ENCODE peak calls at places on chromosomes 16 and 17, in four cellular contexts. R is activated T-cell treated with anti-CD3 and anti-CD28 coated beads for 1 hour, B is uterus, C is stomach. G is an unnamed sample.

GRCh38 chr17:1490643-1491405 is 1.7 kb downstream of the MYO1C start:
- DNase-seq in C (peak), B (peak), R (peak), G (peak)

GRCh38 chr16:30382398-30383015 is at the start of gene SEPTIN1:
- DNase-seq in B (no peak), R (peak), C (no peak), G (peak)

GRCh38 chr17:10316986-10317834 is 55.6 kb downstream of the MYH13 start:
- DNase-seq in B (peak), R (no peak), C (peak), G (no peak)

GRCh38 chr16:25172831-25173230 is 43.9 kb upstream of the AQP8 start:
- DNase-seq in C (no peak), B (no peak), R (no peak), G (no peak)

GRCh38 chr17:71472809-71473789 is 647.7 kb upstream of the SOX9 start:
- DNase-seq in C (no peak), R (no peak), B (no peak), G (no peak)

GRCh38 chr17:69235338-69236058 is 6.9 kb upstream of the ABCA10 start:
- DNase-seq in C (peak), B (peak), R (peak), G (peak)

GRCh38 chr16:67265834-67266233 is 13.5 kb upstream of the PLEKHG4 start:
- DNase-seq in C (no peak), R (no peak), B (no peak), G (no peak)

GRCh38 chr17:28875856-28876564 is 21.2 kb downstream of the ERAL1 start:
- DNase-seq in R (no peak), B (no peak), C (no peak), G (no peak)

GRCh38 chr17:80423536-80424225 is 8.7 kb downstream of the ENDOV start:
- DNase-seq in C (no peak), R (no peak), B (no peak), G (no peak)

GRCh38 chr17:54085934-54086333 is 263.2 kb downstream of the KIF2B start:
- DNase-seq in B (no peak), C (no peak), R (no peak), G (no peak)

GRCh38 chr17:19706791-19707727 is 9.3 kb downstream of the SLC47A2 start:
- DNase-seq in C (no peak), R (no peak), B (no peak), G (no peak)

GRCh38 chr16:69703638-69704037 is 22.7 kb downstream of the NQO1 start:
- DNase-seq in B (no peak), C (no peak), R (no peak), G (no peak)

G was measured in naive thymus-derived CD8-positive, alpha-beta T cell.